ENCODE peak calls at places on chromosomes 4 and X, in five cellular contexts. J is LoVo; A is stimulated activated CD4-positive, alpha-beta T cell treated with anti-CD3 and anti-CD28 coated beads, Interleukin-2, amount 100 ng/mL, for 48 hours; V is NCI-H2171 treated with DMSO at 0.1 percent for 48 hours; F is BE2C. O is an unnamed sample.

GRCh38 chr4:119478446-119479179 is 150.0 kb downstream of the PDE5A start:
- DNase-seq in A (no peak), V (no peak), J (no peak), F (no peak), O (no peak)

GRCh38 chr4:185801471-185801870 is 10.5 kb downstream of the SORBS2 start:
- DNase-seq in A (no peak), F (no peak), V (no peak), J (no peak), O (no peak)

GRCh38 chr4:122798101-122798500 is 28.5 kb upstream of the FGF2 start:
- DNase-seq in F (no peak), V (peak), A (no peak), J (peak), O (no peak)

GRCh38 chr4:35465096-35465495 is 779.2 kb downstream of the ARAP2 start:
- DNase-seq in J (no peak), V (no peak), A (no peak), F (no peak), O (no peak)

GRCh38 chr4:162234595-162234994 is 70.8 kb upstream of the FSTL5 start:
- DNase-seq in A (no peak), V (no peak), J (no peak), F (no peak), O (peak)

GRCh38 chr4:161937151-161937550 is 226.6 kb downstream of the FSTL5 start:
- DNase-seq in J (no peak), F (no peak), A (no peak), V (no peak), O (no peak)

GRCh38 chrX:115460565-115460888 is 100.4 kb upstream of the PLS3 start:
- DNase-seq in A (no peak), F (peak), J (no peak), V (no peak), O (no peak)

GRCh38 chrX:34341258-34341657 is 209.1 kb upstream of the FAM47A start:
- DNase-seq in A (no peak), V (no peak), F (no peak), J (no peak), O (no peak)

O was measured in naive thymus-derived CD4-positive, alpha-beta T cell.